ENCODE peak calls at places on chromosomes 3 and 15, in ten cellular contexts. L, X, I, Y, B, D, R, J, W and A are unnamed samples.

GRCh38 chr3:127618891-127619290 is 10.1 kb upstream of the PODXL2 start:
- DNase-seq in L (no peak), X (no peak), I (no peak), Y (no peak), B (no peak), D (no peak), R (no peak), J (no peak), W (no peak), A (no peak)

GRCh38 chr15:32867313-32867626 is 149.5 kb downstream of the GREM1 start:
- DNase-seq in L (no peak), X (no peak), I (peak), Y (no peak), B (no peak), D (no peak), R (no peak), J (no peak), W (no peak), A (peak)

GRCh38 chr3:120435621-120436020 is 15.2 kb downstream of the FSTL1 start:
- DNase-seq in L (no peak), X (no peak), I (no peak), Y (no peak), B (no peak), D (no peak), R (no peak), J (no peak), W (no peak), A (peak)

GRCh38 chr3:122975924-122976293 is 51.7 kb downstream of the SEMA5B start:
- DNase-seq in L (no peak), X (no peak), I (no peak), Y (no peak), B (no peak), D (no peak), R (no peak), J (no peak), W (no peak), A (no peak)

GRCh38 chr15:78680416-78681068 is 39.5 kb upstream of the CHRNB4 start:
- DNase-seq in L (no peak), X (no peak), I (no peak), Y (no peak), B (no peak), D (no peak), R (no peak), J (no peak), W (no peak), A (no peak)

GRCh38 chr3:105853801-105854432 is 14.9 kb downstream of the CBLB start:
- DNase-seq in L (no peak), X (no peak), I (no peak), Y (no peak), B (peak), D (peak), R (no peak), J (no peak), W (no peak), A (no peak)

GRCh38 chr15:51368751-51369450 is 27.4 kb downstream of the GLDN start:
- DNase-seq in L (no peak), X (no peak), I (peak), Y (no peak), B (no peak), D (no peak), R (no peak), J (no peak), W (no peak), A (peak)

GRCh38 chr15:60093273-60094067 is 89.4 kb downstream of the FOXB1 start:
- DNase-seq in L (no peak), X (no peak), I (no peak), Y (no peak), B (no peak), D (no peak), R (peak), J (no peak), W (no peak), A (no peak)

GRCh38 chr15:41661529-41662225 is 1.5 kb downstream of the MGA start:
- DNase-seq in L (peak), X (peak), I (peak), Y (peak), B (peak), D (peak), R (peak), J (peak), W (no peak), A (peak)

GRCh38 chr3:188635258-188636038 is 481.5 kb downstream of the LPP start:
- DNase-seq in L (no peak), X (no peak), I (peak), Y (no peak), B (no peak), D (no peak), R (no peak), J (no peak), W (peak), A (no peak)

GRCh38 chr3:39317571-39318169 is 11.8 kb upstream of the CCR8 start:
- DNase-seq in L (no peak), X (no peak), I (no peak), Y (no peak), B (no peak), D (no peak), R (peak), J (no peak), W (no peak), A (no peak)

GRCh38 chr3:66572938-66573710 is 72.3 kb upstream of the LRIG1 start:
- DNase-seq in L (no peak), X (no peak), I (no peak), Y (no peak), B (peak), D (no peak), R (no peak), J (no peak), W (no peak), A (no peak)

GRCh38 chr3:159260049-159260662 is 458.3 kb downstream of the MFSD1 start:
- DNase-seq in L (no peak), X (no peak), I (peak), Y (peak), B (peak), D (peak), R (no peak), J (no peak), W (no peak), A (peak)

GRCh38 chr3:128874481-128875180 is 4.8 kb upstream of the ACAD9 start:
- DNase-seq in L (no peak), X (no peak), I (no peak), Y (no peak), B (no peak), D (no peak), R (no peak), J (no peak), W (no peak), A (peak)

GRCh38 chr3:175266478-175266877 is 407.3 kb downstream of the NAALADL2 start:
- DNase-seq in L (no peak), X (no peak), I (no peak), Y (no peak), B (no peak), D (no peak), R (no peak), J (no peak), W (no peak), A (peak)

GRCh38 chr3:49134471-49135265 is 1.8 kb upstream of the LAMB2 start:
- DNase-seq in L (no peak), X (no peak), I (no peak), Y (no peak), B (no peak), D (no peak), R (no peak), J (no peak), W (no peak), A (no peak)

GRCh38 chr15:81296673-81297072 is 27.3 kb downstream of the STARD5 start:
- DNase-seq in L (no peak), X (no peak), I (no peak), Y (peak), B (peak), D (peak), R (peak), J (peak), W (no peak), A (no peak)

GRCh38 chr15:100765458-100766224 is 114.0 kb upstream of the ALDH1A3 start:
- DNase-seq in L (no peak), X (no peak), I (no peak), Y (no peak), B (peak), D (peak), R (peak), J (no peak), W (no peak), A (no peak)

GRCh38 chr3:37956353-37957184 is 34.0 kb upstream of the VILL start:
- DNase-seq in L (no peak), X (no peak), I (no peak), Y (no peak), B (no peak), D (no peak), R (no peak), J (no peak), W (no peak), A (no peak)

GRCh38 chr3:43699864-43700263 is 9.1 kb downstream of the ABHD5 start:
- DNase-seq in L (no peak), X (no peak), I (no peak), Y (no peak), B (peak), D (peak), R (no peak), J (no peak), W (no peak), A (peak)

GRCh38 chr3:114252954-114253353 is 15.6 kb upstream of the ZNF80 start:
- DNase-seq in L (no peak), X (no peak), I (no peak), Y (no peak), B (no peak), D (no peak), R (no peak), J (no peak), W (no peak), A (no peak)

GRCh38 chr15:67834593-67835348 is 5.1 kb downstream of the RNU6-1 start:
- DNase-seq in L (no peak), X (no peak), I (no peak), Y (no peak), B (no peak), D (no peak), R (no peak), J (no peak), W (no peak), A (no peak)

GRCh38 chr3:124258057-124258500 is 266.2 kb upstream of the ROPN1 start:
- DNase-seq in L (no peak), X (no peak), I (no peak), Y (no peak), B (no peak), D (no peak), R (no peak), J (no peak), W (no peak), A (peak)

GRCh38 chr3:58188173-58188564 is 22.6 kb downstream of the DNASE1L3 start:
- DNase-seq in L (no peak), X (no peak), I (no peak), Y (no peak), B (no peak), D (no peak), R (no peak), J (no peak), W (no peak), A (no peak)

GRCh38 chr15:28873585-28874139 is 12.1 kb upstream of the APBA2 start:
- DNase-seq in L (no peak), X (no peak), I (no peak), Y (no peak), B (no peak), D (no peak), R (no peak), J (no peak), W (no peak), A (no peak)

GRCh38 chr15:47135279-47135678 is 582.0 kb upstream of the SEMA6D start:
- DNase-seq in L (no peak), X (no peak), I (no peak), Y (no peak), B (no peak), D (no peak), R (no peak), J (no peak), W (no peak), A (no peak)

GRCh38 chr3:140628606-140629005 is 49.3 kb upstream of the TRIM42 start:
- DNase-seq in L (no peak), X (no peak), I (no peak), Y (no peak), B (no peak), D (no peak), R (no peak), J (no peak), W (no peak), A (peak)

GRCh38 chr15:100994597-100995446 is 75.7 kb downstream of the LRRK1 start:
- DNase-seq in L (no peak), X (no peak), I (no peak), Y (no peak), B (no peak), D (no peak), R (no peak), J (no peak), W (no peak), A (no peak)

GRCh38 chr3:56664823-56665222 is 18.2 kb downstream of the TASOR start:
- DNase-seq in L (no peak), X (no peak), I (no peak), Y (no peak), B (no peak), D (no peak), R (no peak), J (no peak), W (no peak), A (no peak)